ENCODE peak calls at places on chromosomes 6 and 20, in six cellular contexts. R, A, B, I, W and V are unnamed samples.

GRCh38 chr6:26200918-26201721 is 113.9 kb downstream of the HFE start:
- DNase-seq in R (no peak), A (no peak), B (no peak), I (no peak), W (no peak), V (no peak)

GRCh38 chr6:156720739-156721714 is 56.2 kb upstream of the ARID1B start:
- DNase-seq in R (peak), A (peak), B (peak), I (no peak), W (no peak), V (no peak)

GRCh38 chr6:34517461-34517868 is 38.7 kb downstream of the SPDEF start:
- DNase-seq in R (no peak), A (no peak), B (no peak), I (no peak), W (peak), V (no peak)

GRCh38 chr6:32854376-32855178 is 585 bp downstream of the PSMB9 start:
- DNase-seq in R (no peak), A (peak), B (peak), I (no peak), W (no peak), V (no peak)

GRCh38 chr6:95593025-95593424 is 15.7 kb downstream of the MANEA start:
- DNase-seq in R (no peak), A (no peak), B (no peak), I (no peak), W (no peak), V (no peak)

GRCh38 chr6:44068607-44069296 is 58.5 kb downstream of the MRPL14 start:
- DNase-seq in R (no peak), A (no peak), B (no peak), I (no peak), W (peak), V (no peak)

GRCh38 chr6:37738216-37738615 is 40.5 kb upstream of the MDGA1 start:
- DNase-seq in R (no peak), A (no peak), B (no peak), I (no peak), W (no peak), V (no peak)

GRCh38 chr6:110357298-110357695 is 852 bp downstream of the METTL24 start:
- DNase-seq in R (no peak), A (no peak), B (no peak), I (no peak), W (no peak), V (no peak)

GRCh38 chr6:138162104-138162946 is 586 bp downstream of the ARFGEF3 start:
- DNase-seq in R (no peak), A (no peak), B (no peak), I (peak), W (no peak), V (no peak)

GRCh38 chr6:85460951-85461805 is 11.3 kb downstream of the NT5E start:
- DNase-seq in R (no peak), A (no peak), B (no peak), I (no peak), W (no peak), V (no peak)

GRCh38 chr6:33170176-33171095 is 21.8 kb downstream of the COL11A2 start:
- DNase-seq in R (no peak), A (no peak), B (no peak), I (no peak), W (no peak), V (no peak)

GRCh38 chr20:18628330-18628941 is 40.6 kb downstream of the DTD1 start:
- DNase-seq in R (no peak), A (peak), B (no peak), I (peak), W (no peak), V (no peak)

GRCh38 chr6:2218866-2219265 is 26.5 kb downstream of the GMDS start:
- DNase-seq in R (no peak), A (no peak), B (no peak), I (no peak), W (no peak), V (no peak)

GRCh38 chr6:13304101-13304500 is 24.2 kb downstream of the TBC1D7 start:
- DNase-seq in R (no peak), A (no peak), B (peak), I (no peak), W (no peak), V (no peak)

GRCh38 chr6:125114248-125114858 is 39.2 kb upstream of the TPD52L1 start:
- DNase-seq in R (peak), A (peak), B (no peak), I (peak), W (no peak), V (no peak)

GRCh38 chr6:44851176-44851575 is 463.7 kb downstream of the CDC5L start:
- DNase-seq in R (no peak), A (no peak), B (no peak), I (no peak), W (no peak), V (no peak)

GRCh38 chr20:32830437-32830836 is 10.7 kb downstream of the MAPRE1 start:
- DNase-seq in R (peak), A (no peak), B (peak), I (no peak), W (no peak), V (no peak)

GRCh38 chr20:36082516-36082915 is 72.0 kb upstream of the EPB41L1 start:
- DNase-seq in R (no peak), A (no peak), B (no peak), I (no peak), W (no peak), V (no peak)

GRCh38 chr6:33192671-33193602 is 670 bp upstream of the COL11A2 start:
- DNase-seq in R (no peak), A (no peak), B (no peak), I (peak), W (peak), V (no peak)

GRCh38 chr6:110404602-110405001 is 10.8 kb downstream of the DDO start:
- DNase-seq in R (no peak), A (no peak), B (no peak), I (peak), W (no peak), V (no peak)

GRCh38 chr6:169794317-169795055 is 43.1 kb downstream of the ERMARD start:
- DNase-seq in R (no peak), A (no peak), B (peak), I (no peak), W (no peak), V (no peak)

GRCh38 chr6:153947817-153948447 is 91.1 kb upstream of the OPRM1 start:
- DNase-seq in R (peak), A (peak), B (no peak), I (peak), W (no peak), V (no peak)

GRCh38 chr20:10111144-10111771 is 76.5 kb downstream of the ANKEF1 start:
- DNase-seq in R (no peak), A (no peak), B (no peak), I (no peak), W (no peak), V (no peak)

GRCh38 chr6:163392533-163392932 is 22.0 kb upstream of the QKI start:
- DNase-seq in R (peak), A (peak), B (peak), I (peak), W (no peak), V (no peak)

GRCh38 chr6:158043008-158043407 is 61.3 kb downstream of the SYNJ2 start:
- DNase-seq in R (no peak), A (no peak), B (no peak), I (no peak), W (peak), V (no peak)

GRCh38 chr6:77457720-77458349 is 5.5 kb downstream of the HTR1B start:
- DNase-seq in R (peak), A (peak), B (peak), I (peak), W (peak), V (peak)

GRCh38 chr6:168934856-168935627 is 318.6 kb downstream of the THBS2 start:
- DNase-seq in R (no peak), A (no peak), B (no peak), I (no peak), W (no peak), V (no peak)

GRCh38 chr20:52889225-52889624 is 82.9 kb upstream of the TSHZ2 start:
- DNase-seq in R (no peak), A (peak), B (no peak), I (no peak), W (no peak), V (no peak)

GRCh38 chr6:106747139-106747538 is 117.8 kb downstream of the QRSL1 start:
- DNase-seq in R (no peak), A (peak), B (no peak), I (no peak), W (no peak), V (no peak)

GRCh38 chr20:22371843-22372242 is 212.5 kb downstream of the FOXA2 start:
- DNase-seq in R (no peak), A (no peak), B (no peak), I (no peak), W (no peak), V (no peak)

GRCh38 chr6:32816746-32817204 is at the start of gene HLA-DOB:
- DNase-seq in R (no peak), A (peak), B (no peak), I (peak), W (no peak), V (no peak)

GRCh38 chr6:34144581-34145160 is 1.2 kb downstream of the GRM4 start:
- DNase-seq in R (no peak), A (no peak), B (no peak), I (no peak), W (peak), V (no peak)

GRCh38 chr6:115969930-115970273 is 90.8 kb downstream of the FRK start:
- DNase-seq in R (no peak), A (no peak), B (no peak), I (no peak), W (no peak), V (no peak)

GRCh38 chr6:81214414-81215091 is 537.9 kb downstream of the TENT5A start:
- DNase-seq in R (no peak), A (no peak), B (no peak), I (no peak), W (no peak), V (no peak)

GRCh38 chr6:149642829-149643580 is 5.5 kb downstream of the KATNA1 start:
- DNase-seq in R (peak), A (no peak), B (no peak), I (no peak), W (no peak), V (no peak)

GRCh38 chr20:26135325-26136110 is 438.9 kb upstream of the ZNF337 start:
- DNase-seq in R (no peak), A (no peak), B (no peak), I (no peak), W (no peak), V (no peak)

GRCh38 chr20:45406260-45407066 is 1.6 kb upstream of the DBNDD2 start:
- DNase-seq in R (no peak), A (peak), B (peak), I (peak), W (peak), V (no peak)
- H3K27ac ChIP-seq in R (peak), A (peak), B (peak), I (peak), W (peak), V (no peak)

DNA sequence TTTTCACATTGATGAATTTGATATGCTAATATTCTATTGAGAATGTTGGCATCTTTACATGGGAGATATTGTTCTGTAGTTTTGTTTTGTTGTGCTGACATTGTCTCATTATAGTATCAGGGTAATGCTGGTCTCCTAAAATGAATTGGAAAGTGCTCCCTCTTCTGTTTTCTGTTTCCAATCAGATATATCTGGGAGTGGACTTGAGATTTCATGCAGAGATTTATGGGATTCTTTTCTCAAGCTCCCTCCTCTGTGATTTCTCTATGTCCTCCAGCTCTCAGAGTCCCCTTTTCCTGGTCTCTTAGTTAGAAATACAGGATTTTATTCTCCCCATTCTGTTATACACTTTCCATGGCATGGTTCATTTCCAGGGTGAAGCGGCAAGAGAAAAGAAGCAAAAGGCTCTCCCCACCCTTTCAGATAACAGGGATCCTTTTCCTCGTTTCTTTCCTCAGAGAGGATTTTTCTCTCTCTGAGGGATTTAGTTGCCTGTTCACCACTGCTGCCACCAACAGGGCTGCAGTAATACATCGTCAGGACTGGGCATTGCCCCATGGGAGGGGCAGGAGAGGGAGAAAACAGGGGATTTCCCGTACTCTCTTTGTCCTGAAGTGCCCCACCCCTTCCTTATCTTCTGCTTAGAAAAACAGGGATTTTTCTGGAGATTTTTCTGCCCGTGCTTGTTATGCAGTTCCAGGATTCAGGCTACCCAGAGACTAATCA is 59.3 kb upstream of the STMND1 start:
- DNase-seq in R (peak), A (peak), B (no peak), I (peak), W (no peak), V (no peak)
- TF ChIP-seq CTCF in R (peak), A (peak), B (peak), I (peak), W (no peak), V (peak)

GRCh38 chr20:48841196-48841860 is 13.5 kb upstream of the PREX1 start:
- DNase-seq in R (no peak), A (no peak), B (no peak), I (no peak), W (no peak), V (no peak)
- H3K27ac ChIP-seq in R (no peak), A (no peak), B (no peak), I (no peak), W (no peak), V (peak)

GRCh38 chr20:47661714-47662113 is 123.6 kb downstream of the SULF2 start:
- DNase-seq in R (no peak), A (no peak), B (no peak), I (no peak), W (no peak), V (no peak)
- TF ChIP-seq CTCF in R (no peak), A (no peak), B (no peak), I (no peak), W (no peak), V (no peak)

GRCh38 chr20:2741463-2741862 is 48.9 kb downstream of the EBF4 start:
- DNase-seq in R (no peak), A (no peak), B (no peak), I (no peak), W (no peak), V (no peak)

GRCh38 chr20:2740702-2741101 is 48.1 kb downstream of the EBF4 start:
- DNase-seq in R (no peak), A (no peak), B (no peak), I (no peak), W (no peak), V (no peak)

GRCh38 chr20:2742934-2743559 is 50.5 kb downstream of the EBF4 start:
- DNase-seq in R (peak), A (peak), B (peak), I (peak), W (no peak), V (peak)

GRCh38 chr20:2742431-2742830 is 49.9 kb downstream of the EBF4 start:
- DNase-seq in R (no peak), A (no peak), B (peak), I (no peak), W (no peak), V (no peak)

GRCh38 chr20:2741881-2742280 is 49.3 kb downstream of the EBF4 start:
- DNase-seq in R (no peak), A (no peak), B (peak), I (no peak), W (no peak), V (no peak)
- H3K27ac ChIP-seq in R (no peak), A (no peak), B (no peak), I (no peak), W (no peak), V (no peak)

DNA sequence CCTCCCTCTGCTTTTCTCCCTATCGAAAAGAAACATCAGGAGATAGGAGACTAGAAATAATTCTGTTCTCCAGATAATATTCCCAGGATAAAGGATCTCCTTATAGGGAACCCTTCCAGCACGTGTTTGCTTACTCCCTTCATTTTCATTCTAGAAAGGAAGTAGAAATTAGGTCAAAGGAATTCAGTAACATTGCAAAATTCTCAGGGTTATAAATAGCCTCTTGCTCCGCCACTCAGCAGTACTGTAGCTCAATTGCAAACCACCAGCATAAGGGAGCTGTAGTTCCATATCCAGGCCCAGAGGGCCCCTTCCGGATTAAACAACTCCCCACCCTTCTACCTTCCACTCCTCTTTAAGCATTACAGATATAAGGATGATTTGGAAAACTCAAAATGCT is 6.2 kb downstream of the ELMO2 start:
- DNase-seq in R (peak), A (no peak), B (no peak), I (peak), W (no peak), V (peak)
- TF ChIP-seq CTCF in R (peak), A (no peak), B (no peak), I (no peak), W (peak), V (no peak)

GRCh38 chr6:82906951-82907350 is 158.7 kb downstream of the UBE3D start:
- DNase-seq in R (peak), A (peak), B (no peak), I (no peak), W (no peak), V (peak)
- H3K27ac ChIP-seq in R (no peak), A (no peak), B (no peak), I (no peak), W (no peak), V (no peak)

DNA sequence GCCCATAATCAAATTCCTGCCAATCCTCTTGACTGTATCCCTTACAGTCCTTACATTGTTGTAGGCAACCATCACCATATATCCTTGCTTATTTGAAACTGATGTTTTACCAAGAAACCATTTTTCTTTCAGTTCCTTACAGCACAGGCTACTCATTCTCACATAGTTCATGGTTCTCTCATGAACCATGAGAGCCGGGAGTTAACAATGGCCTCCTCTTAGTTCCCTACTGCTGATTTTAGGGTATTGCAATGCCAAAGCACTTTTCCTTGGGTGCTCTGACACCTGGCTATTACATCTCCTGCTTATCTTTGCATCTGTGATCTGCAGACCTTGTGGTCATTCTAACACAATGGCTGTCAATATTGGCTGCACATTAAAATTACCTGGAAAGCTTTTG is 133.4 kb downstream of the MYB start:
- DNase-seq in R (no peak), A (no peak), B (no peak), I (no peak), W (no peak), V (no peak)
- TF ChIP-seq CTCF in R (no peak), A (no peak), B (no peak), I (no peak), W (no peak), V (no peak)

GRCh38 chr6:142900467-142900961 is 44.5 kb downstream of the HIVEP2 start:
- DNase-seq in R (no peak), A (no peak), B (no peak), I (no peak), W (no peak), V (no peak)

GRCh38 chr6:142903806-142904205 is 41.2 kb downstream of the HIVEP2 start:
- DNase-seq in R (no peak), A (no peak), B (no peak), I (no peak), W (no peak), V (no peak)

GRCh38 chr6:142899101-142899760 is 45.7 kb downstream of the HIVEP2 start:
- DNase-seq in R (no peak), A (no peak), B (no peak), I (peak), W (no peak), V (no peak)

GRCh38 chr6:142901616-142902015 is 43.4 kb downstream of the HIVEP2 start:
- DNase-seq in R (no peak), A (no peak), B (no peak), I (no peak), W (no peak), V (no peak)

GRCh38 chr6:142902636-142903053 is 42.3 kb downstream of the HIVEP2 start:
- DNase-seq in R (peak), A (peak), B (peak), I (peak), W (no peak), V (peak)
- H3K27ac ChIP-seq in R (peak), A (peak), B (no peak), I (no peak), W (peak), V (no peak)

GRCh38 chr6:104940238-104940880 is 16.5 kb upstream of the LIN28B start:
- DNase-seq in R (no peak), A (no peak), B (no peak), I (peak), W (no peak), V (no peak)

GRCh38 chr6:104941694-104942177 is 15.2 kb upstream of the LIN28B start:
- DNase-seq in R (no peak), A (no peak), B (no peak), I (peak), W (no peak), V (no peak)

GRCh38 chr6:104936766-104937535 is 20.0 kb upstream of the LIN28B start:
- DNase-seq in R (no peak), A (no peak), B (no peak), I (no peak), W (no peak), V (no peak)

GRCh38 chr6:104943781-104944180 is 13.1 kb upstream of the LIN28B start:
- DNase-seq in R (peak), A (no peak), B (no peak), I (peak), W (no peak), V (no peak)

DNA sequence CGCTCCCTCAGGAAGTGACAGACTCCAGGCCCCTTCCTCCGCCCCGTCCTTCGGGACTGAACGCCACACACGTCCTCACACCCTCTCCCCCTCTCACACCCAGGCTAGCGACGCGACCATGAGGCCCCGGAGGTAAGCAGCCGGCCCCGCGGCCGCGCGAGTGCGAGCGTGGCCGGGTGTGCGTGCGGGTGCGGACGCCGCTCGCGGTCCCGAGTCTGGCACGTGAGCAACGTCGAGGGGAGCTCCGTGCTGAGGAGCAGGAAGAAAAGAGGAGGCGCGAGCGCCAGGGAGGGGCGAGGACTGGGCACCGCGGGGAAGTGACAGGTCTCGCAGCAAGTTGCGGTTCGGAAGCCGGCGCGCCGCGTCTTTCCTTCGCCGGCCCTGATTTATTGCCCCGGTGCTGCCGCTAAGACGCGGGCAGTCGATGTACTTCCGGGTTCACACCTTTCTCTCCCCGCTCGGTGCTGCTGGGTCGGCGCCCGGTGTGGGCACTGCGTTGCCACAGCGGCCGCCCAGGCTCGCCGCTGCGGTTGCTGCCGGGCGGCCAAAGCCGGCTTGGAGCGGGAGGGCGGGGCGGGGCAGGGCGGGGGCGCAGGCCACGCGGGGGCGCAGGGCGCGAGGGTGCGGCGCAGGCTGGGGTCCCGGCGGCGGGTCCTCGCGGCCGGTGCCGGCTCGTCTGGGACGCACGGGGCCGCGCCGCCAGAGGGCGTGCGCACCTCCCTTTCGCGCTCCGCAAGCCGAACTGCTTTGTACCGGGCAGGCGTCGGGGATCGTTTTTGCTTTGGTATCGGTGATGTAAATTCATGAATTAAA is 15.8 kb upstream of the LIN28B start:
- DNase-seq in R (no peak), A (peak), B (no peak), I (peak), W (peak), V (no peak)
- TF ChIP-seq CTCF in R (peak), A (peak), B (peak), I (peak), W (peak), V (peak)